ENCODE peak calls at places on chromosomes 13 and 19, in four cellular contexts. S is OCI-LY7, Y is amniotic stem cell, A is fibroblast of gingiva. B is an unnamed sample.

GRCh38 chr13:105497597-105497996 is 1037.9 kb downstream of the EFNB2 start:
- DNase-seq in S (no peak), Y (no peak), A (no peak), B (no peak)

GRCh38 chr13:75365724-75366173 is 116.2 kb downstream of the TBC1D4 start:
- DNase-seq in A (peak; percentile 13), Y (peak; percentile 64), S (peak; percentile 17), B (peak; percentile 60)

GRCh38 chr13:95222733-95223018 is 78.6 kb downstream of the ABCC4 start:
- DNase-seq in S (no peak), Y (no peak), A (no peak), B (no peak)

GRCh38 chr19:5354403-5354802 is 13.8 kb upstream of the PTPRS start:
- DNase-seq in Y (no peak), S (no peak), A (no peak), B (no peak)

GRCh38 chr19:44587863-44588752 is 25.3 kb upstream of the IGSF23 start:
- DNase-seq in Y (peak; percentile 94), A (peak; percentile 94), S (no peak), B (peak; percentile 96)

GRCh38 chr19:38194061-38194701 is 29.8 kb downstream of the DPF1 start:
- DNase-seq in S (no peak), Y (no peak), A (no peak), B (no peak)

GRCh38 chr13:112687836-112688559 is 1.8 kb upstream of the ATP11A start:
- DNase-seq in A (no peak), Y (no peak), S (no peak), B (no peak)

GRCh38 chr13:32445461-32445860 is 17.5 kb upstream of the N4BP2L1 start:
- DNase-seq in A (no peak), Y (no peak), S (no peak), B (no peak)

GRCh38 chr19:32676895-32677359 is 1.3 kb downstream of the RGS9BP start:
- DNase-seq in Y (no peak), S (no peak), A (no peak), B (no peak)

GRCh38 chr13:112983042-112983305 is 14.0 kb downstream of the MCF2L start:
- DNase-seq in S (no peak), Y (no peak), A (no peak), B (no peak)

GRCh38 chr19:6956573-6956972 is 64.7 kb downstream of the MBD3L2B start:
- DNase-seq in A (no peak), Y (no peak), S (no peak), B (no peak)

GRCh38 chr19:33429891-33430673 is 56.6 kb downstream of the CEBPG start:
- DNase-seq in A (no peak), S (no peak), Y (no peak), B (no peak)

GRCh38 chr13:109479991-109480696 is 306.2 kb downstream of the IRS2 start:
- DNase-seq in A (peak; percentile 40), Y (no peak), S (no peak), B (peak; percentile 81)

GRCh38 chr19:47755065-47755761 is 9.9 kb downstream of the NOP53 start:
- DNase-seq in A (no peak), S (no peak), Y (no peak), B (no peak)

GRCh38 chr13:110799246-110800236 is 86.0 kb downstream of the ING1 start:
- DNase-seq in Y (peak; percentile 63), S (no peak), A (peak; percentile 87), B (peak; percentile 79)

GRCh38 chr19:55336101-55336500 is 3.6 kb upstream of the KMT5C start:
- DNase-seq in Y (no peak), S (no peak), A (peak; percentile 47), B (peak; percentile 61)

GRCh38 chr13:98060282-98060681 is 82.6 kb upstream of the FARP1 start:
- DNase-seq in A (no peak), Y (no peak), S (no peak), B (no peak)

GRCh38 chr13:85631801-85632200 is 167.4 kb downstream of the SLITRK6 start:
- DNase-seq in Y (no peak), A (no peak), S (no peak), B (no peak)

GRCh38 chr19:1871140-1871597 is 7.8 kb upstream of the KLF16 start:
- DNase-seq in S (no peak), A (no peak), Y (no peak), B (no peak)

GRCh38 chr19:3606690-3607289 is at the start of gene TBXA2R:
- DNase-seq in A (peak; percentile 46), Y (peak; percentile 24), S (peak; percentile 27), B (peak; percentile 80)

GRCh38 chr13:113848431-113849260 is 15.2 kb downstream of the GAS6 start:
- DNase-seq in Y (no peak), S (no peak), A (no peak), B (no peak)

GRCh38 chr13:106701810-106702341 is 133.9 kb upstream of the ARGLU1 start:
- DNase-seq in A (no peak), Y (no peak), S (no peak), B (no peak)

GRCh38 chr13:46656786-46657185 is 103.8 kb downstream of the LRCH1 start:
- DNase-seq in A (no peak), S (no peak), Y (no peak), B (no peak)

GRCh38 chr19:44908074-44908835 is 2.7 kb downstream of the APOE start:
- DNase-seq in S (no peak), Y (no peak), A (no peak), B (no peak)

GRCh38 chr19:49017666-49018351 is 918 bp upstream of the LHB start:
- DNase-seq in S (peak; percentile 73), Y (peak; percentile 58), A (peak; percentile 31), B (peak; percentile 78)

GRCh38 chr13:24894277-24894971 is 130.5 kb downstream of the RNF17 start:
- DNase-seq in S (no peak), A (no peak), Y (no peak), B (no peak)

GRCh38 chr19:18424890-18425514 is 5.8 kb downstream of the SSBP4 start:
- DNase-seq in Y (no peak), S (no peak), A (no peak), B (no peak)

GRCh38 chr13:103812558-103812957 is 746.3 kb upstream of the SLC10A2 start:
- DNase-seq in Y (no peak), S (no peak), A (no peak), B (no peak)